ENCODE peak calls at places on chromosomes 1 and 21, in four cellular contexts. W, N, Z and D are unnamed samples.
A peak's percentile ranks its signal among the peaks of the same experiment; 100 is the strongest.

GRCh38 chr1:7991504-7992440 is 30.3 kb downstream of the PARK7 start:
- DNase-seq in Z (peak; percentile 80), W (no peak), N (no peak), D (no peak)

GRCh38 chr1:6392880-6393399 is 627 bp downstream of the ACOT7 start:
- DNase-seq in Z (no peak), N (no peak), W (no peak), D (no peak)

GRCh38 chr1:150561830-150562367 is 12.7 kb downstream of the ADAMTSL4 start:
- DNase-seq in Z (peak; percentile 91), N (peak; percentile 95), W (no peak), D (peak; percentile 73)

GRCh38 chr1:185969524-185969991 is 235.4 kb downstream of the HMCN1 start:
- DNase-seq in N (no peak), W (no peak), Z (no peak), D (no peak)

GRCh38 chr1:100423832-100424337 is 71.6 kb downstream of the CDC14A start:
- DNase-seq in W (peak; percentile 24), Z (no peak), N (no peak), D (no peak)

GRCh38 chr1:116737855-116738318 is 16.3 kb upstream of the CD2 start:
- DNase-seq in W (peak; percentile 48), N (no peak), Z (no peak), D (no peak)

GRCh38 chr1:27099154-27099903 is 55.6 kb downstream of the SLC9A1 start:
- DNase-seq in N (peak; percentile 91), W (no peak), Z (no peak), D (no peak)

GRCh38 chr1:53715478-53715877 is 23.5 kb downstream of the GLIS1 start:
- DNase-seq in W (no peak), Z (peak; percentile 84), N (peak; percentile 67), D (no peak)

GRCh38 chr1:112322018-112322417 is 74.0 kb upstream of the CTTNBP2NL start:
- DNase-seq in Z (no peak), N (peak; percentile 10), W (no peak), D (no peak)

GRCh38 chr1:31860576-31860975 is 44.8 kb upstream of the SPOCD1 start:
- DNase-seq in N (no peak), W (no peak), Z (no peak), D (no peak)

GRCh38 chr1:100730130-100730529 is 10.6 kb downstream of the VCAM1 start:
- DNase-seq in Z (no peak), N (no peak), W (no peak), D (no peak)

GRCh38 chr21:38879912-38880577 is 74.3 kb downstream of the ETS2 start:
- DNase-seq in Z (no peak), W (no peak), N (no peak), D (no peak)

GRCh38 chr1:4117196-4117595 is 217.1 kb upstream of the C1orf174 start:
- DNase-seq in N (no peak), Z (no peak), W (no peak), D (no peak)

GRCh38 chr21:44514746-44515358 is 25.1 kb downstream of the KRTAP10-1 start:
- DNase-seq in Z (no peak), W (no peak), N (no peak), D (no peak)

GRCh38 chr1:21436488-21437340 is 3.2 kb upstream of the NBPF3 start:
- DNase-seq in N (no peak), Z (peak; percentile 80), W (no peak), D (no peak)

GRCh38 chr1:26069941-26070807 is 2.7 kb upstream of the TRIM63 start:
- DNase-seq in Z (no peak), N (peak; percentile 97), W (no peak), D (no peak)

GRCh38 chr1:192512426-192513125 is 63.0 kb upstream of the RGS1 start:
- DNase-seq in N (no peak), W (no peak), Z (no peak), D (no peak)

GRCh38 chr1:11970441-11971185 is 9.6 kb upstream of the MFN2 start:
- DNase-seq in N (no peak), Z (no peak), W (no peak), D (no peak)

GRCh38 chr1:151773698-151774097 is 10.4 kb upstream of the MRPL9 start:
- DNase-seq in W (no peak), N (peak; percentile 62), Z (no peak), D (no peak)

GRCh38 chr1:108686609-108687313 is 5.3 kb upstream of the PRPF38B start:
- DNase-seq in W (no peak), Z (no peak), N (no peak), D (no peak)

GRCh38 chr21:29077651-29078090 is 4.2 kb upstream of the CCT8 start:
- DNase-seq in W (peak; percentile 45), N (no peak), Z (no peak), D (no peak)

GRCh38 chr1:48617227-48617626 is 145.2 kb upstream of the SPATA6 start:
- DNase-seq in Z (no peak), W (no peak), N (no peak), D (no peak)

GRCh38 chr21:37758997-37759396 is 157.3 kb downstream of the KCNJ6 start:
- DNase-seq in Z (peak; percentile 84), W (no peak), N (peak; percentile 46), D (no peak)

GRCh38 chr1:30888391-30888790 is 20.2 kb downstream of the SDC3 start:
- DNase-seq in W (no peak), N (peak; percentile 58), Z (no peak), D (no peak)

GRCh38 chr1:32881871-32882850 is 4.1 kb upstream of the HPCA start:
- DNase-seq in W (no peak), N (no peak), Z (no peak), D (no peak)

GRCh38 chr1:96987186-96987703 is 265.7 kb downstream of the PTBP2 start:
- DNase-seq in N (no peak), W (no peak), Z (no peak), D (no peak)

GRCh38 chr1:29835486-29836273 is 599.4 kb downstream of the PTPRU start:
- DNase-seq in Z (peak; percentile 43), N (peak; percentile 7), W (no peak), D (no peak)

GRCh38 chr1:165697491-165697880 is 876 bp downstream of the ALDH9A1 start:
- DNase-seq in N (no peak), W (no peak), Z (no peak), D (no peak)

GRCh38 chr1:112882271-112882744 is 73.7 kb downstream of the SLC16A1 start:
- DNase-seq in W (no peak), N (no peak), Z (no peak), D (no peak)

GRCh38 chr1:220274122-220274855 is 2.0 kb upstream of the RAB3GAP2 start:
- DNase-seq in Z (no peak), W (no peak), N (no peak), D (no peak)

GRCh38 chr1:56374026-56374974 is 205.1 kb downstream of the PLPP3 start:
- DNase-seq in N (no peak), Z (no peak), W (no peak), D (no peak)

GRCh38 chr1:56375184-56375837 is 204.1 kb downstream of the PLPP3 start:
- DNase-seq in N (no peak), W (no peak), Z (no peak), D (no peak)

GRCh38 chr1:56378376-56379070 is 200.8 kb downstream of the PLPP3 start:
- DNase-seq in W (no peak), N (no peak), Z (no peak), D (no peak)

GRCh38 chr1:56377407-56377806 is 202.0 kb downstream of the PLPP3 start:
- DNase-seq in W (no peak), N (no peak), Z (no peak), D (no peak)

GRCh38 chr1:56376188-56376984 is 203.0 kb downstream of the PLPP3 start:
- DNase-seq in W (no peak), N (no peak), Z (peak; percentile 58), D (peak; percentile 19)
- TF ChIP-seq ZNF274 in W (no peak), N (no peak), Z (no peak), D (no peak)

GRCh38 chr1:69835924-69836323 is 268.2 kb downstream of the LRRC7 start:
- DNase-seq in Z (no peak), N (no peak), W (no peak), D (no peak)
- TF ChIP-seq POLR2AphosphoS5 in Z (no peak), N (no peak), W (no peak), D (no peak)

GRCh38 chr21:35777081-35777480 is 283.2 kb downstream of the SETD4 start:
- DNase-seq in N (no peak), Z (no peak), W (no peak), D (no peak)

GRCh38 chr21:35780983-35781382 is 279.3 kb downstream of the SETD4 start:
- DNase-seq in W (no peak), N (no peak), Z (no peak), D (no peak)

GRCh38 chr21:35779690-35780570 is 280.4 kb downstream of the SETD4 start:
- DNase-seq in W (no peak), N (no peak), Z (no peak), D (no peak)

GRCh38 chr21:35779167-35779566 is 281.2 kb downstream of the SETD4 start:
- DNase-seq in N (no peak), W (no peak), Z (no peak), D (no peak)

DNA sequence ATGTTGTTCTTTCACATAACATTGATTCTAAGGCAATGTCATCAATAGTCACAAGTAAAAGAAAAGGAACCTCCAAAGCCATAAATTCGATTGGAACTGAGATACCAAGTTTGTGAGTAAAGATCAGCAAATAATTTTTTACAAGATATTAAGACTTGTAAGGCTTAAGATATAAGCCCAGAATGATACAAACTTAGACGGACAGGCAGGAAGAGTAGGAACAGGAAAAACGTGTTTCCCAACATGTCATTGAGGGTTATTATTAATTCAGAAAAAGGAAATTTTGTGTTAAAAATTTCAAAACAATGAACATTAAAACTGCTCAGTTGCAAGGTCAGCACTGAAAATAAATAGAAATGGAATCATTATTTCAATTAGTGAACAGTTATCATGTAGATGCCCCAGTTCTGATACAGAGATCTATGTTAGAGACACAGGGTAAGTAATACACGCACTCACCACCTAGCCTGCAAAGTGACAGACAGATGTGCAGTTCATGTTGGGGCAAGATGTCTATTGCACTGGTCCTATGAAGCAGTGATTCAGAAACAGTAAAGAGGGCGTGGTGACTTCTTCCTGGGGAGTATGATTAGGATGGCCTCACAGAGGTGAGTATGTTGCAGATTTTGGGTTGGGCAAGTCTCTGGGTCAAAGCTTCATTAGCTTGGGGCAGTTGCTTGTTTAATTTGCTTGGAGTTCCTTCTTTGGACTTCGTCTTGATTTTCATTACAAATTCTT is 284.4 kb downstream of the SETD4 start:
- DNase-seq in N (no peak), Z (no peak), W (no peak), D (no peak)
- TF ChIP-seq ZNF274 in N (no peak), Z (no peak), W (no peak), D (no peak)

DNA sequence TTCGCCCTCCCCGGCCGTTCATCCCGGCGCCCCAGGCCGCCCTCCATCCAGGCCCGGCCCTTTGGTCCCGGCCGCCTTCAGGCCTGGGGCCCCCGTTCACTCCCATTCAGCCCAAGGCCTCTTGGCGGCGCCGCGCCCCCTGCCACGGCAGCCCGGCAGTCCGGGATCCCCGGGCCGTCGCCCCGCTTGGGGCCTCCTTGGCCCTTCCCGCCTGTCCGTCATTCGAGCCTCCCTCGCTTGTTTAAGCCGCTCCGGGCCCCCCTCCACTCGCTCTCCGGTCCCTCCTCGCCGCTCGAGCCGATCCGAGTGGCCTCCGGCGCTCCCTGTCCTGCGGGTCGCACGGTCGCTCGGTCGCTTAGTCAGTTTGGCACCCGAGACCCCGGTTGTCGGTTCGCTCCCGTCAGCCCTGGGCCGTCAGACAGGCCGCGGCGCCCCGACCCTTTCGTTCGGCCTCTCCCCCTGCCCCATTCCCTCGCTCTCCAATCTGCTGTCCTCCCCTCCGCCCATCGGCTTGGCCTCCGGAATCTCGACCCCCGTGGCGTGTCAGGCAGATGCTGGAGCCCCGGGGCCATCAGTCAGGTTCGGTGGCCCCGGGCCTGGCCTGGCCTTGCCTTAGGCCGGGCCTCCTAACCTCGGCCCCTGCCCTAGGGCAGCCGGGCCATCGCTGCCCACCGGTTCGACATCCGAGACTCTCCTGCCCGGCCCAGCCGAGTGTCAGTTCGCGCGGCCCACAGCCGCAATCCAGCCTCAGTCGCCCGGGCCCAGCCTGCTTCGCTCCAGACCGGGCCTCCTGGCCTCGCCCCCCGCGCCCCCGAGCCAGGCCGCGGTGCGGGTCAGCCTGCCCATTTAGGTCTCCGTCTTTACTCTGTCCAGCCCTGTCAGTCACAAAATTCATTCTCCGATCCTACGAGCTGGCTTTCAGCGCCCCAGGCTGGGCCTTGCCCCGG is 1.1 kb downstream of the LRRC41 start:
- DNase-seq in W (no peak), Z (peak; percentile 79), N (peak; percentile 74), D (no peak)
- TF ChIP-seq POLR2AphosphoS5 in W (no peak), Z (no peak), N (no peak), D (peak; percentile 7)